ENCODE peak calls at places on chromosomes 11 and 22, in four cellular contexts. Z is stromal cell of bone marrow, B is OCI-M1, L is GDM1. Y is an unnamed sample.

GRCh38 chr11:11538277-11538960 is 83.4 kb downstream of the GALNT18 start:
- DNase-seq in B (no peak), Z (no peak), L (no peak), Y (no peak)

GRCh38 chr11:61888043-61888442 is 3.3 kb downstream of the FADS3 start:
- DNase-seq in Z (peak; percentile 85), B (no peak), L (no peak), Y (no peak)

GRCh38 chr11:82906236-82906635 is 4.7 kb downstream of the DDIAS start:
- DNase-seq in L (no peak), B (peak; percentile 87), Z (peak; percentile 22), Y (peak; percentile 33)

GRCh38 chr11:72700026-72700610 is 25.9 kb upstream of the PDE2A start:
- DNase-seq in Z (peak; percentile 60), B (no peak), L (no peak), Y (no peak)

GRCh38 chr11:64237484-64237951 is 3.1 kb downstream of the VEGFB start:
- DNase-seq in L (no peak), Z (no peak), B (no peak), Y (no peak)

GRCh38 chr11:121687961-121688566 is 235.3 kb upstream of the SORL1-AS1 start:
- DNase-seq in L (no peak), Z (peak; percentile 48), B (no peak), Y (no peak)

GRCh38 chr22:23180301-23180892 is at the start of gene BCR:
- DNase-seq in L (peak; percentile 56), Z (peak; percentile 38), B (peak; percentile 81), Y (no peak)

GRCh38 chr11:11722861-11723260 is 101.1 kb upstream of the GALNT18 start:
- DNase-seq in Z (no peak), B (no peak), L (no peak), Y (no peak)

GRCh38 chr22:24969588-24970301 is 17.2 kb downstream of the KIAA1671 start:
- DNase-seq in Z (peak; percentile 65), B (peak; percentile 50), L (no peak), Y (no peak)

GRCh38 chr11:67662806-67663514 is 11.5 kb downstream of the ALDH3B2 start:
- DNase-seq in L (no peak), B (no peak), Z (no peak), Y (no peak)

GRCh38 chr11:1153951-1154487 is 3.7 kb upstream of the MUC5AC start:
- DNase-seq in Z (peak; percentile 95), B (no peak), L (no peak), Y (no peak)

GRCh38 chr22:30612789-30613188 is 5.8 kb downstream of the TCN2 start:
- DNase-seq in B (no peak), Z (no peak), L (no peak), Y (no peak)

GRCh38 chr11:128437137-128437536 is 150.2 kb downstream of the ETS1 start:
- DNase-seq in L (no peak), Z (peak; percentile 89), B (no peak), Y (no peak)

GRCh38 chr22:39524753-39525657 is 4.6 kb downstream of the ATF4 start:
- DNase-seq in Z (no peak), L (no peak), B (peak; percentile 18), Y (no peak)

GRCh38 chr11:125445731-125446130 is 50.3 kb downstream of the FEZ1 start:
- DNase-seq in B (no peak), Z (no peak), L (no peak), Y (no peak)

GRCh38 chr22:49406047-49406650 is 421.5 kb downstream of the BRD1 start:
- DNase-seq in B (no peak), L (no peak), Z (no peak), Y (no peak)

GRCh38 chr11:65530157-65530496 is 5.2 kb downstream of the SCYL1 start:
- DNase-seq in Z (no peak), B (no peak), L (no peak), Y (no peak)

Y was measured in GF-D8.